ENCODE peak calls at places on chromosomes 5 and 9, in seven cellular contexts. C, W, Y, K, H, L and O are unnamed samples.

GRCh38 chr5:757346-757930 is 27.1 kb downstream of the ZDHHC11B start:
- DNase-seq in C (no peak), W (no peak), Y (no peak), K (no peak), H (no peak), L (no peak), O (peak)

GRCh38 chr5:74530316-74530917 is 110.1 kb downstream of the ENC1 start:
- DNase-seq in C (no peak), W (no peak), Y (no peak), K (no peak), H (no peak), L (no peak), O (no peak)

GRCh38 chr9:90219548-90220118 is 423.0 kb downstream of the DIRAS2 start:
- DNase-seq in C (no peak), W (no peak), Y (peak), K (no peak), H (no peak), L (no peak), O (peak)

GRCh38 chr9:71774917-71775316 is 6.6 kb upstream of the CEMIP2 start:
- DNase-seq in C (no peak), W (peak), Y (no peak), K (no peak), H (no peak), L (no peak), O (no peak)

GRCh38 chr5:34626036-34626435 is 30.1 kb upstream of the RAI14 start:
- DNase-seq in C (no peak), W (no peak), Y (peak), K (no peak), H (no peak), L (no peak), O (no peak)

GRCh38 chr5:17024686-17025180 is 88.6 kb upstream of the MYO10 start:
- DNase-seq in C (no peak), W (no peak), Y (peak), K (no peak), H (no peak), L (no peak), O (no peak)

GRCh38 chr5:2277886-2278285 is 395.2 kb upstream of the IRX4 start:
- DNase-seq in C (no peak), W (no peak), Y (no peak), K (no peak), H (no peak), L (no peak), O (no peak)

GRCh38 chr5:170076707-170077106 is 29.0 kb upstream of the FOXI1 start:
- DNase-seq in C (no peak), W (no peak), Y (no peak), K (no peak), H (no peak), L (no peak), O (no peak)

GRCh38 chr5:153043876-153044275 is 446.6 kb upstream of the GRIA1 start:
- DNase-seq in C (no peak), W (no peak), Y (no peak), K (no peak), H (no peak), L (no peak), O (no peak)

GRCh38 chr9:129166962-129167557 is 11.0 kb downstream of the IER5L start:
- DNase-seq in C (no peak), W (no peak), Y (no peak), K (peak), H (no peak), L (no peak), O (no peak)

GRCh38 chr5:94707359-94707758 is 88.9 kb downstream of the SLF1 start:
- DNase-seq in C (no peak), W (no peak), Y (no peak), K (no peak), H (no peak), L (no peak), O (peak)

GRCh38 chr5:123344819-123345426 is 78.3 kb downstream of the CEP120 start:
- DNase-seq in C (peak), W (peak), Y (peak), K (no peak), H (peak), L (no peak), O (peak)

GRCh38 chr5:128763324-128763723 is 202.0 kb upstream of the SLC27A6 start:
- DNase-seq in C (no peak), W (no peak), Y (no peak), K (no peak), H (no peak), L (no peak), O (no peak)

GRCh38 chr9:36125062-36125855 is 11.3 kb upstream of the GLIPR2 start:
- DNase-seq in C (no peak), W (no peak), Y (no peak), K (no peak), H (no peak), L (no peak), O (no peak)

GRCh38 chr9:20271107-20271506 is 351.2 kb downstream of the MLLT3 start:
- DNase-seq in C (no peak), W (peak), Y (no peak), K (no peak), H (no peak), L (no peak), O (no peak)

GRCh38 chr9:93642961-93643360 is 66.6 kb downstream of the PHF2 start:
- DNase-seq in C (no peak), W (no peak), Y (peak), K (no peak), H (no peak), L (peak), O (no peak)

GRCh38 chr9:125850763-125851162 is 103.6 kb downstream of the PBX3 start:
- DNase-seq in C (no peak), W (peak), Y (no peak), K (no peak), H (no peak), L (no peak), O (no peak)

GRCh38 chr5:135223891-135224625 is 175.0 kb downstream of the MACROH2A1 start:
- DNase-seq in C (no peak), W (no peak), Y (no peak), K (no peak), H (no peak), L (no peak), O (no peak)

GRCh38 chr9:133534346-133535284 is at the start of gene ADAMTSL2:
- DNase-seq in C (peak), W (peak), Y (peak), K (no peak), H (peak), L (no peak), O (peak)

GRCh38 chr5:142143878-142144277 is 35.3 kb downstream of the NDFIP1 start:
- DNase-seq in C (peak), W (peak), Y (peak), K (no peak), H (no peak), L (no peak), O (peak)

GRCh38 chr9:4864234-4864661 is 71.5 kb downstream of the RCL1 start:
- DNase-seq in C (no peak), W (no peak), Y (no peak), K (no peak), H (no peak), L (no peak), O (no peak)

GRCh38 chr5:172410160-172410559 is 44.2 kb downstream of the SH3PXD2B start:
- DNase-seq in C (no peak), W (no peak), Y (peak), K (no peak), H (no peak), L (no peak), O (no peak)

GRCh38 chr9:121842612-121842978 is 191.2 kb downstream of the DAB2IP start:
- DNase-seq in C (no peak), W (no peak), Y (peak), K (no peak), H (no peak), L (no peak), O (no peak)

GRCh38 chr9:109253637-109254284 is 67.1 kb downstream of the EPB41L4B start:
- DNase-seq in C (no peak), W (no peak), Y (peak), K (no peak), H (no peak), L (no peak), O (no peak)

GRCh38 chr9:93060746-93061259 is 2.3 kb downstream of the SUSD3 start:
- DNase-seq in C (no peak), W (no peak), Y (peak), K (no peak), H (no peak), L (no peak), O (no peak)

GRCh38 chr9:21558627-21559401 is 76.7 kb upstream of the IFNE start:
- DNase-seq in C (peak), W (peak), Y (no peak), K (no peak), H (no peak), L (no peak), O (peak)

GRCh38 chr9:34554211-34555001 is 31.6 kb upstream of the ENHO start:
- DNase-seq in C (no peak), W (peak), Y (peak), K (no peak), H (peak), L (no peak), O (no peak)

GRCh38 chr9:90988318-90988717 is 186.7 kb downstream of the SYK start:
- DNase-seq in C (no peak), W (no peak), Y (no peak), K (no peak), H (no peak), L (no peak), O (no peak)